ENCODE peak calls at places on chromosome 2, in six cellular contexts. One of them, this sample, is unnamed. For H3K4me1, the result is how much of the 10 kb centered on the place peaks cover.

GRCh38 chr2:140355481-140356090 is 1575.4 kb upstream of the NXPH2 start:
- DNase-seq in left ventricle myocardium inferior: no peak
- DNase-seq in cardiac muscle cell: no peak
- DNase-seq in tibial nerve: no peak
- DNase-seq in A549: no peak
- DNase-seq in GM23248: no peak
- DNase-seq in this sample: no peak

GRCh38 chr2:25587361-25587760 is 86.0 kb downstream of the DTNB start:
- DNase-seq in left ventricle myocardium inferior: no peak
- DNase-seq in cardiac muscle cell: no peak
- DNase-seq in tibial nerve: no peak
- DNase-seq in A549: no peak
- DNase-seq in GM23248: peak
- DNase-seq in this sample: peak

GRCh38 chr2:172813314-172813888 is 77.8 kb downstream of the RAPGEF4 start:
- DNase-seq in left ventricle myocardium inferior: no peak
- DNase-seq in cardiac muscle cell: peak
- DNase-seq in tibial nerve: no peak
- DNase-seq in A549: no peak
- DNase-seq in GM23248: peak
- DNase-seq in this sample: no peak

GRCh38 chr2:180670302-180671003 is 310.0 kb upstream of the UBE2E3 start:
- DNase-seq in left ventricle myocardium inferior: no peak
- DNase-seq in cardiac muscle cell: no peak
- DNase-seq in tibial nerve: no peak
- DNase-seq in A549: no peak
- DNase-seq in GM23248: no peak
- DNase-seq in this sample: no peak

GRCh38 chr2:18604573-18604885 is 15.2 kb upstream of the NT5C1B start:
- DNase-seq in left ventricle myocardium inferior: no peak
- DNase-seq in cardiac muscle cell: no peak
- DNase-seq in tibial nerve: no peak
- DNase-seq in A549: no peak
- DNase-seq in GM23248: no peak
- DNase-seq in this sample: no peak

GRCh38 chr2:23901966-23902942 is 24.7 kb downstream of the ATAD2B start:
- DNase-seq in left ventricle myocardium inferior: no peak
- DNase-seq in cardiac muscle cell: no peak
- DNase-seq in tibial nerve: no peak
- DNase-seq in A549: no peak
- DNase-seq in GM23248: peak
- DNase-seq in this sample: no peak

GRCh38 chr2:61707984-61708852 is 145.6 kb downstream of the FAM161A start:
- DNase-seq in left ventricle myocardium inferior: no peak
- DNase-seq in cardiac muscle cell: peak
- DNase-seq in tibial nerve: no peak
- DNase-seq in A549: peak
- DNase-seq in GM23248: peak
- DNase-seq in this sample: no peak

GRCh38 chr2:109173311-109174171 is 44.5 kb downstream of the SH3RF3 start:
- DNase-seq in left ventricle myocardium inferior: peak
- DNase-seq in cardiac muscle cell: peak
- DNase-seq in tibial nerve: peak
- DNase-seq in A549: no peak
- DNase-seq in GM23248: peak
- DNase-seq in this sample: peak

GRCh38 chr2:221965806-221966205 is 333.0 kb downstream of the PAX3 start:
- DNase-seq in left ventricle myocardium inferior: no peak
- DNase-seq in cardiac muscle cell: peak
- DNase-seq in tibial nerve: no peak
- DNase-seq in A549: no peak
- DNase-seq in GM23248: no peak
- DNase-seq in this sample: no peak

GRCh38 chr2:73890301-73891092 is 2.3 kb upstream of the ACTG2 start:
- DNase-seq in left ventricle myocardium inferior: no peak
- DNase-seq in cardiac muscle cell: no peak
- DNase-seq in tibial nerve: no peak
- DNase-seq in A549: no peak
- DNase-seq in GM23248: peak
- DNase-seq in this sample: no peak

GRCh38 chr2:51919395-51919794 is 887.5 kb upstream of the NRXN1 start:
- DNase-seq in left ventricle myocardium inferior: no peak
- DNase-seq in cardiac muscle cell: no peak
- DNase-seq in tibial nerve: no peak
- DNase-seq in A549: no peak
- DNase-seq in GM23248: peak
- DNase-seq in this sample: no peak

GRCh38 chr2:72077702-72078169 is 69.9 kb downstream of the CYP26B1 start:
- DNase-seq in left ventricle myocardium inferior: no peak
- DNase-seq in cardiac muscle cell: no peak
- DNase-seq in tibial nerve: no peak
- DNase-seq in A549: no peak
- DNase-seq in GM23248: no peak
- DNase-seq in this sample: no peak

GRCh38 chr2:64625352-64626145 is 28.2 kb downstream of the SERTAD2 start:
- DNase-seq in left ventricle myocardium inferior: no peak
- DNase-seq in cardiac muscle cell: no peak
- DNase-seq in tibial nerve: no peak
- DNase-seq in A549: no peak
- DNase-seq in GM23248: no peak
- DNase-seq in this sample: no peak

DNA sequence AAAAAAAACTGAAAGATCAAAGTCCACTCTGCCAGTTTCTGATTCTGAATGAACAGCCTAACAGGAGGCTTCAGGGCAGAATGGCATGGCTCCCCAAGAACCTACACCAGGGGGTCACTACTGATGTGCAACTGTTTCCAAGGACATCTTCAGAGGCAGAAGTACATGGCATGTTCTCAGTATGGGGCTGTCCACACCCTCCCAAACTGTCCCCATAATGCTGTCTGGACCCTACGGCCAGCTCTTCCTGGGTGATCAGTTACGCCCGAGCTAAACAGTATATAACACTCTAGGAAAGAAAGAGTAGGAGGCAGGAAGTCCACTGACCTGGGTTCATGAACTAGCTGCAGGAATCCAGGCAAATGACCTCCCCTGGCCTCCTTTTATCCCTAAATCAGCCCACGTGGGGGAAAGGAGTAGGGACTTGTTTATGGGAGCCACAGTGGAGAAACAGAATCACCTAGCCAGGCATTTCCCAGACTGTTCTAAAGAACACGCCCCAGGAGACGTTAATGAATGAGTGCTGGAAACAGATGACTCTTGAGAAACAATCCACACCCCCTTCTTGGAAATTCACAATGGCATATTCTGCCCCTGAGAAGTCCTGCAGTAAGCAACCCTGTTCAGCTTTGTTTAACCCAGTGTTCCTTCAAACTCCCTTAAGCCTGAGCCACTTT is 2.5 kb downstream of the TMBIM1 start:
- DNase-seq in left ventricle myocardium inferior: no peak
- DNase-seq in cardiac muscle cell: no peak
- DNase-seq in tibial nerve: no peak
- DNase-seq in A549: no peak
- DNase-seq in GM23248: peak
- DNase-seq in this sample: no peak
- H3K4me1 ChIP-seq in left ventricle myocardium inferior: half or more
- H3K4me1 ChIP-seq in cardiac muscle cell: under half
- H3K4me1 ChIP-seq in tibial nerve: half or more
- H3K4me1 ChIP-seq in A549: half or more
- H3K4me1 ChIP-seq in GM23248: under half
- H3K4me1 ChIP-seq in this sample: under half

DNA sequence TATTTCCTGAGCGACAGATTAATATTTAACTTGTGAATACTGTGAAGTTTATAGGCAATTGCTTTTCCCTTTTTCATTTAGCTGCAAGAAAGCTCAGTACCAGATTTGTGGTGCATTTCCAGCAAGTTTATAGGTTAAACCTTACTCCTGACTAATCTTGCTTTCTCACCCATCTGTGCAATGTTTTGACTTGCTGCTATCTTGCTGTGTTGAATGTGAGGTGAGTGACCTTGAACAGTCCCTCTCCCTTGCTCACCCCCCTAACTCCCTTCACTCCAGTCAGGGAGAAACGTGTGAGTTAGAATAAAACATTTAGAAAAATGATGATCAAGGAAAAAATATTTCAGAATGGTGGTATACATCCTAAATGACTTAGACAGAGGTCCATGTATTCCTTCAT is 39.8 kb upstream of the PARD3B start:
- DNase-seq in left ventricle myocardium inferior: no peak
- DNase-seq in cardiac muscle cell: no peak
- DNase-seq in tibial nerve: no peak
- DNase-seq in A549: no peak
- DNase-seq in GM23248: peak
- DNase-seq in this sample: no peak
- H3K27ac ChIP-seq in left ventricle myocardium inferior: no peak
- H3K27ac ChIP-seq in cardiac muscle cell: no peak
- H3K27ac ChIP-seq in tibial nerve: no peak
- H3K27ac ChIP-seq in A549: no peak
- H3K27ac ChIP-seq in GM23248: peak
- H3K27ac ChIP-seq in this sample: no peak

GRCh38 chr2:236167297-236168109 is 683 bp downstream of the GBX2 start:
- DNase-seq in left ventricle myocardium inferior: no peak
- DNase-seq in cardiac muscle cell: peak
- DNase-seq in tibial nerve: no peak
- DNase-seq in A549: peak
- DNase-seq in GM23248: peak
- DNase-seq in this sample: peak
- H3K4me3 ChIP-seq in left ventricle myocardium inferior: peak
- H3K4me3 ChIP-seq in cardiac muscle cell: peak
- H3K4me3 ChIP-seq in tibial nerve: peak
- H3K4me3 ChIP-seq in A549: peak
- H3K4me3 ChIP-seq in GM23248: peak
- H3K4me3 ChIP-seq in this sample: peak

GRCh38 chr2:69151974-69152373 is 139.0 kb downstream of the ANTXR1 start:
- DNase-seq in left ventricle myocardium inferior: peak
- DNase-seq in cardiac muscle cell: no peak
- DNase-seq in tibial nerve: no peak
- DNase-seq in A549: no peak
- DNase-seq in GM23248: no peak
- DNase-seq in this sample: peak
- H3K4me1 ChIP-seq in left ventricle myocardium inferior: half or more
- H3K4me1 ChIP-seq in cardiac muscle cell: under half
- H3K4me1 ChIP-seq in tibial nerve: under half
- H3K4me1 ChIP-seq in A549: under half
- H3K4me1 ChIP-seq in GM23248: under half
- H3K4me1 ChIP-seq in this sample: under half

DNA sequence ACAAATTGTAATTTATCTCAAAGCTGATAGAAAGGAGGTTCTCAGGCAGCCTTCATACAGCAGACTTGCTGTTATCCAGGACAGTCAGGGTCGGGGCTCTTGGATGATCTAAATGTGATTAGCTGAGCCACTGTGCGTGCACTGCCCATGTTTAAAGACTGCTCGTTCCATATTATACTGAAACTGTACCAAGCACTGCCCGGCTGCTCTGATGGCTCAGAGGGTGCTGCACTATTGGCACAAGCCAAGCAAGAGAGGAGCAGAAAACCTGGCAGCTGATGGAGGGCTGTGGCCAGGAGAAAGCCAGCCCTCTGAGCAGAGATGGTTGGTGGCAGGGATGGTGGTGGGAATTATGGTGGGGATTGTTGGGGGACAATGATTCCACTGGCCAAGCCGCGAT is 63.4 kb downstream of the COL6A3 start:
- DNase-seq in left ventricle myocardium inferior: no peak
- DNase-seq in cardiac muscle cell: no peak
- DNase-seq in tibial nerve: no peak
- DNase-seq in A549: no peak
- DNase-seq in GM23248: peak
- DNase-seq in this sample: no peak
- H3K27ac ChIP-seq in left ventricle myocardium inferior: no peak
- H3K27ac ChIP-seq in cardiac muscle cell: no peak
- H3K27ac ChIP-seq in tibial nerve: peak
- H3K27ac ChIP-seq in A549: no peak
- H3K27ac ChIP-seq in GM23248: peak
- H3K27ac ChIP-seq in this sample: no peak

DNA sequence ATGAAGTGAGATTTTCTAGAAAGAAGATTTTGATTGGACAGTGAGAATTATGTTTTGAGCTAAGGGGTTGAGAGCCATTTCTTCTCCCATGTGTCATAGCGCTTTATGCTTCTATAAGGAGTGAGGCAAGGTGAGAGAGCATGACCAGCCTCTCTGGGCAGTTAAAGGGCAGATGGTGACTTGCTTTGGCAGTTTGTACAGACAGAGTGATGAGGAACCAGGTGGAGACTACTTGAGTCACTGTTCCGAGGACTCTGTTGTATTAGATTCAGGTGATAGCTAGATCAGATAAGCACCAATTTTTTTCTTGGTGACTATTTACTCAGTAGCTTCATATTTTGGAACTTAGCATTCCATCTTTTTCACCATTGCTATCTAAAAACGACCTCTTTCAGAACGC is 4.5 kb downstream of the CRIM1 start:
- DNase-seq in left ventricle myocardium inferior: no peak
- DNase-seq in cardiac muscle cell: no peak
- DNase-seq in tibial nerve: no peak
- DNase-seq in A549: no peak
- DNase-seq in GM23248: peak
- DNase-seq in this sample: no peak
- H3K4me3 ChIP-seq in left ventricle myocardium inferior: no peak
- H3K4me3 ChIP-seq in cardiac muscle cell: no peak
- H3K4me3 ChIP-seq in tibial nerve: no peak
- H3K4me3 ChIP-seq in A549: peak
- H3K4me3 ChIP-seq in GM23248: peak
- H3K4me3 ChIP-seq in this sample: peak

GRCh38 chr2:117698287-117698686 is 116.2 kb upstream of the DDX18 start:
- DNase-seq in left ventricle myocardium inferior: no peak
- DNase-seq in cardiac muscle cell: no peak
- DNase-seq in tibial nerve: no peak
- DNase-seq in A549: no peak
- DNase-seq in GM23248: no peak
- DNase-seq in this sample: no peak
- H3K4me1 ChIP-seq in left ventricle myocardium inferior: under half
- H3K4me1 ChIP-seq in cardiac muscle cell: under half
- H3K4me1 ChIP-seq in tibial nerve: under half
- H3K4me1 ChIP-seq in A549: under half
- H3K4me1 ChIP-seq in GM23248: under half
- H3K4me1 ChIP-seq in this sample: under half

GRCh38 chr2:144516981-144517824 is 2.7 kb downstream of the ZEB2 start:
- DNase-seq in left ventricle myocardium inferior: peak
- DNase-seq in cardiac muscle cell: peak
- DNase-seq in tibial nerve: no peak
- DNase-seq in A549: peak
- DNase-seq in GM23248: peak
- DNase-seq in this sample: peak
- H3K27ac ChIP-seq in left ventricle myocardium inferior: peak
- H3K27ac ChIP-seq in cardiac muscle cell: peak
- H3K27ac ChIP-seq in tibial nerve: peak
- H3K27ac ChIP-seq in A549: peak
- H3K27ac ChIP-seq in GM23248: peak
- H3K27ac ChIP-seq in this sample: peak

This sample was measured in aorta.